ENCODE peak calls at places on chromosomes 5 and 9, in six cellular contexts. L is glutamatergic neuron, I is left cardiac atrium, A is mucosa of gallbladder, X is SW480, Z is Calu3. F is an unnamed sample.
A peak's percentile ranks its signal among the peaks of the same experiment; 100 is the strongest.

GRCh38 chr5:172683696-172684464 is 42.8 kb downstream of the NEURL1B start:
- DNase-seq in L (no peak), Z (no peak), X (no peak), I (peak; percentile 45), A (no peak), F (no peak)

GRCh38 chr9:84000186-84000585 is 19.6 kb downstream of the RMI1 start:
- DNase-seq in L (no peak), A (no peak), I (no peak), Z (no peak), X (no peak), F (no peak)

GRCh38 chr9:78606011-78606410 is 309.1 kb downstream of the PSAT1 start:
- DNase-seq in A (no peak), I (no peak), X (no peak), L (no peak), Z (no peak), F (no peak)

GRCh38 chr5:30765227-30765626 is 428.3 kb upstream of the CDH6 start:
- DNase-seq in X (no peak), Z (no peak), I (no peak), L (no peak), A (no peak), F (no peak)

GRCh38 chr9:81538929-81539716 is 150.2 kb downstream of the TLE1 start:
- DNase-seq in I (no peak), Z (no peak), X (no peak), A (no peak), L (no peak), F (no peak)

GRCh38 chr5:152094076-152094475 is 169.4 kb upstream of the GLRA1 start:
- DNase-seq in L (no peak), I (no peak), A (no peak), X (no peak), Z (no peak), F (no peak)

GRCh38 chr5:2017540-2018389 is 135.0 kb upstream of the IRX4 start:
- DNase-seq in X (peak; percentile 18), Z (no peak), I (no peak), A (no peak), L (no peak), F (peak; percentile 74)

GRCh38 chr5:133372306-133373008 is 239.9 kb downstream of the FSTL4 start:
- DNase-seq in X (peak; percentile 16), L (no peak), I (no peak), A (no peak), Z (no peak), F (peak; percentile 4)

GRCh38 chr5:97601651-97602050 is 418.6 kb upstream of the RIOK2 start:
- DNase-seq in I (no peak), Z (no peak), X (no peak), A (no peak), L (no peak), F (no peak)

GRCh38 chr5:155934964-155935363 is 392.0 kb upstream of the SGCD start:
- DNase-seq in Z (no peak), L (no peak), X (no peak), I (no peak), A (no peak), F (no peak)